ENCODE peak calls at places on chromosomes 7 and 10, in eight cellular contexts. Y is HFFc6; K is GM06990; W is CD4-positive, alpha-beta T cell; R is neural progenitor cell; S is natural killer cell; B is HFF-Myc; I is mesothelial cell of epicardium. G is an unnamed sample.

GRCh38 chr7:131170440-131171105 is 157.1 kb upstream of the MKLN1 start:
- DNase-seq in K (no peak), B (no peak), S (no peak), R (peak), I (no peak), Y (peak), W (no peak), G (no peak)

GRCh38 chr10:124120410-124121061 is 27.1 kb upstream of the CHST15 start:
- DNase-seq in B (no peak), K (no peak), S (no peak), Y (no peak), W (no peak), I (no peak), R (no peak), G (no peak)

GRCh38 chr7:11060883-11061282 is 87.2 kb downstream of the PHF14 start:
- DNase-seq in R (no peak), I (no peak), S (no peak), W (no peak), K (no peak), B (no peak), Y (no peak), G (no peak)

GRCh38 chr7:11261470-11261869 is 287.8 kb downstream of the PHF14 start:
- DNase-seq in Y (no peak), R (no peak), W (no peak), I (no peak), K (no peak), B (no peak), S (no peak), G (no peak)

GRCh38 chr7:158266817-158267736 is 320.5 kb downstream of the PTPRN2 start:
- DNase-seq in S (no peak), Y (no peak), W (no peak), B (no peak), R (no peak), K (no peak), I (peak), G (no peak)

GRCh38 chr7:131537581-131537980 is 18.8 kb downstream of the PODXL start:
- DNase-seq in I (no peak), W (no peak), R (no peak), Y (no peak), S (no peak), B (no peak), K (no peak), G (no peak)

GRCh38 chr7:7761974-7762769 is 43.8 kb upstream of the RPA3 start:
- DNase-seq in I (no peak), S (no peak), W (no peak), Y (peak), K (no peak), R (no peak), B (no peak), G (no peak)

GRCh38 chr10:22252286-22252800 is 34.5 kb upstream of the EBLN1 start:
- DNase-seq in B (no peak), R (peak), S (no peak), K (peak), I (peak), W (peak), Y (no peak), G (peak)

GRCh38 chr10:102764340-102765257 is 20.9 kb downstream of the WBP1L start:
- DNase-seq in W (no peak), B (peak), S (no peak), K (no peak), Y (no peak), R (no peak), I (no peak), G (no peak)

GRCh38 chr7:33968591-33968990 is 63.3 kb downstream of the BMPER start:
- DNase-seq in B (no peak), K (no peak), Y (no peak), I (no peak), W (no peak), R (no peak), S (no peak), G (no peak)

DNA sequence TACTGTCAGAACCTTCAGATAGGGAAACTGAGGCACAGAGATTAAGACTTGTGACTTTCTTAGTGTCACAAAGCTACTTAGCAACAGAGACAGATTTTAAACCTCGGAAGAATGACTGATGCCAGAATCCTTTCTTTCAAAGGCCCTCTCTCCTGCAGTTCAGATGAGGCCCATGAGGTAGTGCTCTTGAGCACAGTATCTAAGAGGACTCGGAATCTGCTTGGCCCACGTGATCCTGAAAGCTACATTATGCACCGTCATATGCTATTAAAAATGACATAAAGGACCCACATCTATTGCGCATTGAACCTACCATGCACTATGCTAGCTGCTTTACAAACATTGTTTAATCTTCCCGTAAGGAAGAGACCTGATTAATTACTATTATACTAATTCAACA is 355.9 kb downstream of the SFMBT2 start:
- DNase-seq in Y (no peak), I (no peak), R (peak), B (no peak), W (no peak), S (no peak), K (no peak), G (no peak)
- TF ChIP-seq CTCF in Y (no peak), I (no peak), R (peak), B (peak), W (no peak), S (no peak), K (peak), G (no peak)

GRCh38 chr7:107330478-107330877 is 139.4 kb upstream of the GPR22 start:
- DNase-seq in R (no peak), W (no peak), S (no peak), K (no peak), Y (no peak), I (no peak), B (no peak), G (no peak)
- TF ChIP-seq CTCF in R (no peak), W (no peak), S (no peak), K (no peak), Y (no peak), I (no peak), B (no peak), G (no peak)

GRCh38 chr10:93066544-93066913 is 5.9 kb downstream of the CYP26C1 start:
- DNase-seq in K (no peak), Y (no peak), S (no peak), R (no peak), W (no peak), I (no peak), B (no peak), G (no peak)

GRCh38 chr10:93067443-93068365 is 6.0 kb upstream of the CYP26A1 start:
- DNase-seq in W (no peak), R (no peak), S (no peak), Y (no peak), B (no peak), K (no peak), I (no peak), G (no peak)

GRCh38 chr10:93069245-93069561 is 4.5 kb upstream of the CYP26A1 start:
- DNase-seq in R (no peak), B (no peak), K (no peak), I (no peak), W (no peak), Y (no peak), S (no peak), G (no peak)

GRCh38 chr10:93070378-93071176 is 3.1 kb upstream of the CYP26A1 start:
- DNase-seq in S (no peak), B (no peak), W (no peak), R (no peak), K (no peak), I (no peak), Y (no peak), G (no peak)

DNA sequence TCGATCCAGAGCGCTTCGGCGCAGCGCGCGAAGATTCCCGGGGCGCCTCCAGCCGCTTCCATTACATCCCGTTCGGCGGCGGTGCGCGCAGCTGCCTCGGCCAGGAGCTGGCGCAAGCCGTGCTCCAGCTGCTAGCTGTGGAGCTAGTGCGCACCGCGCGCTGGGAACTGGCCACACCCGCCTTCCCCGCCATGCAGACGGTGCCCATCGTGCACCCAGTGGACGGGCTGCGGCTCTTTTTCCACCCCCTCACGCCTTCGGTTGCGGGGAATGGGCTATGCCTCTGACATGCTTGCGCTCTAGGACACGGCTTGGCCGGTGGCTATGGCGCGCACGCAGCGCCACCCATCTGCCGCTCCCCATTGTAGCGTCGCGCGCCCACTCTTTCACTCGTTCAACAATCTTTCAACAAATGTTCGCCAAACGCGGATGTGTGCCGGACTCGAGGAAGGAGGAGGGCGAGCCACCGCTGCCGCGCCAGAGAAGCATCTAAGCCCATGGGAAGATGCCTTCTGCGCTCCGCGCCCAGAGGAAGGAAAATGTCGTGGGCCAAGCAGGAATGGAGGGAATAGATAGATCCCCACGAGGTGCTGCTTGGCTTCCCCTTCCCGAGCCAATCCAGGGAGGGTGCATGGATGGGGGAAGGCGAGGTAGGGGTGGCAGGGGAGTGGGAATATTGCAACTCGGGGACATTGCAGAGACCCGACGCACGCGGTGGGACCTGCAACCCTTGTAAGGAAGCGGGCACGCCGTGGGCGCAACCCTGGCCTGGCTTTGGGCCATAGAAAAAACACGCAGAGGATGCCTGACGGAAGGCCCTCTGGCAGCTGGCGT is 5.1 kb upstream of the CYP26A1 start:
- DNase-seq in B (no peak), K (no peak), I (no peak), W (no peak), S (no peak), R (peak), Y (no peak), G (no peak)
- TF ChIP-seq CTCF in B (no peak), K (peak), I (no peak), W (no peak), S (no peak), R (peak), Y (peak), G (no peak)

GRCh38 chr7:3301831-3302618 is 973 bp downstream of the SDK1 start:
- DNase-seq in K (no peak), W (peak), I (no peak), S (peak), R (peak), B (no peak), Y (no peak), G (peak)
- TF ChIP-seq CTCF in K (no peak), W (no peak), I (no peak), S (no peak), R (peak), B (no peak), Y (no peak), G (no peak)

GRCh38 chr7:108142675-108143259 is 12.6 kb upstream of the LAMB4 start:
- DNase-seq in I (no peak), R (no peak), W (no peak), S (no peak), K (no peak), B (no peak), Y (no peak), G (no peak)
- TF ChIP-seq CTCF in I (no peak), R (no peak), W (no peak), S (no peak), K (no peak), B (no peak), Y (no peak), G (no peak)

DNA sequence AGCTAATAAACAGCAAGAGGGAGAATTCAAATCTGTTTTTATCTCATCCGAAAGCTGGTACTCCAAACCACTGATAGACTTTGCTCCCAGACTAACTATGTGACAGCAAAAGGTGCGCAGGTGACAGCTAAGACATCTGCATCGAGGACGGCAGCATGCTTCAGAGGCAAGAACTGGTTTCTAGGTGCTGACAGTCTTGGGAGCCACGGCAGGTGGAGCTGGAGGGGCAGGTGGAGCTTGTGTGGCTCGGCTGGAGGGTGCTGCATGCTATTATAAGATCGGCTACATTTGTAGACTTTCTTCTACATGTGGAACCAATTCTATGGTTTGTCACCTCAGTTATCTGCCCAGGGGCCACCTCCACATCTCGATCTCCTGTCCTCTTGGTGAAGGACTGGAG is 21.8 kb upstream of the MMP21 start:
- DNase-seq in R (no peak), K (no peak), Y (no peak), B (no peak), W (no peak), S (no peak), I (no peak), G (no peak)
- TF ChIP-seq CTCF in R (no peak), K (no peak), Y (no peak), B (no peak), W (no peak), S (no peak), I (no peak), G (no peak)

G was measured in activated B cell treated with CpG ODN at 0.5 μM for 24 hours.